ENCODE peak calls at places on chromosomes 11 and 22, in ten cellular contexts. I, D, R, F, L, N, G, P, S and Y are unnamed samples.

GRCh38 chr11:101866619-101867491 is 48.0 kb upstream of the CEP126 start:
- DNase-seq in I (no peak), D (no peak), R (no peak), F (peak; percentile 97), L (no peak), N (no peak), G (no peak), P (peak; percentile 67), S (no peak), Y (no peak)

GRCh38 chr11:27420217-27420616 is 52.4 kb downstream of the LGR4 start:
- DNase-seq in I (no peak), D (no peak), R (no peak), F (no peak), L (no peak), N (no peak), G (no peak), P (no peak), S (no peak), Y (no peak)

GRCh38 chr11:64591257-64592233 is 525 bp downstream of the SLC22A12 start:
- DNase-seq in I (no peak), D (no peak), R (no peak), F (no peak), L (no peak), N (no peak), G (peak; percentile 63), P (no peak), S (no peak), Y (no peak)

GRCh38 chr11:35362571-35362980 is 56.8 kb downstream of the SLC1A2 start:
- DNase-seq in I (no peak), D (no peak), R (no peak), F (no peak), L (no peak), N (no peak), G (no peak), P (peak; percentile 57), S (no peak), Y (no peak)

GRCh38 chr11:33375688-33376311 is 118.6 kb downstream of the HIPK3 start:
- DNase-seq in I (peak; percentile 50), D (peak; percentile 20), R (no peak), F (no peak), L (no peak), N (no peak), G (no peak), P (peak; percentile 17), S (no peak), Y (no peak)

GRCh38 chr11:27153136-27153535 is 112.5 kb downstream of the BBOX1 start:
- DNase-seq in I (no peak), D (no peak), R (no peak), F (no peak), L (no peak), N (no peak), G (no peak), P (peak; percentile 20), S (no peak), Y (no peak)

GRCh38 chr11:77026236-77026635 is 8.0 kb upstream of the B3GNT6 start:
- DNase-seq in I (no peak), D (no peak), R (no peak), F (no peak), L (no peak), N (no peak), G (no peak), P (no peak), S (no peak), Y (no peak)

GRCh38 chr11:111942826-111943225 is 5.7 kb downstream of the DIXDC1 start:
- DNase-seq in I (no peak), D (no peak), R (no peak), F (no peak), L (no peak), N (no peak), G (no peak), P (peak; percentile 88), S (no peak), Y (no peak)

GRCh38 chr22:40939202-40939601 is 12.0 kb upstream of the RBX1 start:
- DNase-seq in I (no peak), D (no peak), R (no peak), F (no peak), L (no peak), N (no peak), G (no peak), P (no peak), S (no peak), Y (no peak)

GRCh38 chr11:13983081-13983751 is 20.7 kb downstream of the SPON1 start:
- DNase-seq in I (peak; percentile 16), D (peak; percentile 23), R (no peak), F (no peak), L (no peak), N (no peak), G (no peak), P (peak; percentile 63), S (no peak), Y (no peak)

GRCh38 chr11:35558468-35558867 is 33.1 kb upstream of the PAMR1 start:
- DNase-seq in I (no peak), D (no peak), R (no peak), F (no peak), L (no peak), N (no peak), G (no peak), P (peak; percentile 28), S (no peak), Y (no peak)

GRCh38 chr11:13261600-13262061 is 16.0 kb upstream of the BMAL1 start:
- DNase-seq in I (no peak), D (no peak), R (no peak), F (peak; percentile 88), L (no peak), N (no peak), G (no peak), P (peak; percentile 93), S (no peak), Y (no peak)